ENCODE peak calls at places on chromosome 17, in eight cellular contexts. G is transverse colon, S is gastrocnemius medialis, A is NB4, C is testis, K is A549, U is ovary, L is breast epithelium. Z is an unnamed sample.

GRCh38 chr17:64728041-64728695 is 66.1 kb upstream of the SMURF2 start:
- DNase-seq in G (no peak), S (no peak), A (no peak), C (peak), K (no peak), U (peak), L (no peak), Z (no peak)

GRCh38 chr17:19327039-19327776 is 35.3 kb downstream of the B9D1 start:
- DNase-seq in G (no peak), S (no peak), A (no peak), C (no peak), K (peak), U (no peak), L (peak), Z (no peak)

GRCh38 chr17:58577696-58578095 is 63.3 kb upstream of the MTMR4 start:
- DNase-seq in G (peak), S (no peak), A (peak), C (peak), K (peak), U (peak), L (peak), Z (peak)

GRCh38 chr17:72984925-72985322 is 107.6 kb downstream of the SLC39A11 start:
- DNase-seq in G (no peak), S (no peak), A (no peak), C (no peak), K (no peak), U (no peak), L (no peak), Z (no peak)

GRCh38 chr17:37564252-37564651 is 45.0 kb downstream of the SYNRG start:
- DNase-seq in G (no peak), S (no peak), A (no peak), C (no peak), K (no peak), U (no peak), L (no peak), Z (no peak)

GRCh38 chr17:41528959-41529353 is 848 bp upstream of the KRT19 start:
- DNase-seq in G (peak), S (no peak), A (no peak), C (no peak), K (no peak), U (no peak), L (no peak), Z (no peak)

GRCh38 chr17:31608659-31609254 is 217.3 kb downstream of the RAB11FIP4 start:
- DNase-seq in G (no peak), S (no peak), A (no peak), C (no peak), K (no peak), U (no peak), L (no peak), Z (no peak)

GRCh38 chr17:61314368-61315078 is 85.1 kb upstream of the TBX2 start:
- DNase-seq in G (no peak), S (peak), A (no peak), C (peak), K (no peak), U (peak), L (peak), Z (no peak)

GRCh38 chr17:28392491-28392890 is 13.5 kb downstream of the SLC46A1 start:
- DNase-seq in G (no peak), S (no peak), A (no peak), C (no peak), K (no peak), U (no peak), L (no peak), Z (no peak)

GRCh38 chr17:48614904-48615211 is 234 bp downstream of the HOXB8 start:
- DNase-seq in G (no peak), S (no peak), A (no peak), C (no peak), K (no peak), U (no peak), L (no peak), Z (no peak)

GRCh38 chr17:65441053-65441635 is 120.3 kb downstream of the AXIN2 start:
- DNase-seq in G (no peak), S (no peak), A (no peak), C (no peak), K (no peak), U (no peak), L (no peak), Z (no peak)

GRCh38 chr17:59565959-59566324 is 532 bp downstream of the DHX40 start:
- DNase-seq in G (peak), S (no peak), A (peak), C (peak), K (peak), U (no peak), L (peak), Z (peak)

GRCh38 chr17:57633236-57633635 is 111.9 kb downstream of the CCDC182 start:
- DNase-seq in G (no peak), S (no peak), A (no peak), C (no peak), K (no peak), U (no peak), L (no peak), Z (no peak)

GRCh38 chr17:56297142-56297541 is 143.9 kb downstream of the ANKFN1 start:
- DNase-seq in G (no peak), S (no peak), A (peak), C (no peak), K (no peak), U (no peak), L (no peak), Z (no peak)

GRCh38 chr17:16419074-16419928 is 3.9 kb downstream of the TRPV2 start:
- DNase-seq in G (no peak), S (no peak), A (peak), C (no peak), K (peak), U (no peak), L (no peak), Z (no peak)

GRCh38 chr17:17681187-17681743 is at the start of gene RAI1:
- DNase-seq in G (peak), S (peak), A (peak), C (peak), K (peak), U (peak), L (peak), Z (no peak)

GRCh38 chr17:75898791-75899190 is 2.0 kb upstream of the TRIM65 start:
- DNase-seq in G (no peak), S (no peak), A (no peak), C (no peak), K (no peak), U (peak), L (no peak), Z (no peak)

GRCh38 chr17:75898065-75898464 is 1.3 kb upstream of the TRIM65 start:
- DNase-seq in G (no peak), S (no peak), A (no peak), C (no peak), K (no peak), U (peak), L (no peak), Z (no peak)

GRCh38 chr17:75899353-75899752 is 2.6 kb upstream of the TRIM65 start:
- DNase-seq in G (no peak), S (no peak), A (no peak), C (no peak), K (no peak), U (peak), L (no peak), Z (no peak)

GRCh38 chr17:75896360-75897075 is at the start of gene TRIM65:
- DNase-seq in G (peak), S (peak), A (peak), C (peak), K (peak), U (peak), L (peak), Z (peak)

DNA sequence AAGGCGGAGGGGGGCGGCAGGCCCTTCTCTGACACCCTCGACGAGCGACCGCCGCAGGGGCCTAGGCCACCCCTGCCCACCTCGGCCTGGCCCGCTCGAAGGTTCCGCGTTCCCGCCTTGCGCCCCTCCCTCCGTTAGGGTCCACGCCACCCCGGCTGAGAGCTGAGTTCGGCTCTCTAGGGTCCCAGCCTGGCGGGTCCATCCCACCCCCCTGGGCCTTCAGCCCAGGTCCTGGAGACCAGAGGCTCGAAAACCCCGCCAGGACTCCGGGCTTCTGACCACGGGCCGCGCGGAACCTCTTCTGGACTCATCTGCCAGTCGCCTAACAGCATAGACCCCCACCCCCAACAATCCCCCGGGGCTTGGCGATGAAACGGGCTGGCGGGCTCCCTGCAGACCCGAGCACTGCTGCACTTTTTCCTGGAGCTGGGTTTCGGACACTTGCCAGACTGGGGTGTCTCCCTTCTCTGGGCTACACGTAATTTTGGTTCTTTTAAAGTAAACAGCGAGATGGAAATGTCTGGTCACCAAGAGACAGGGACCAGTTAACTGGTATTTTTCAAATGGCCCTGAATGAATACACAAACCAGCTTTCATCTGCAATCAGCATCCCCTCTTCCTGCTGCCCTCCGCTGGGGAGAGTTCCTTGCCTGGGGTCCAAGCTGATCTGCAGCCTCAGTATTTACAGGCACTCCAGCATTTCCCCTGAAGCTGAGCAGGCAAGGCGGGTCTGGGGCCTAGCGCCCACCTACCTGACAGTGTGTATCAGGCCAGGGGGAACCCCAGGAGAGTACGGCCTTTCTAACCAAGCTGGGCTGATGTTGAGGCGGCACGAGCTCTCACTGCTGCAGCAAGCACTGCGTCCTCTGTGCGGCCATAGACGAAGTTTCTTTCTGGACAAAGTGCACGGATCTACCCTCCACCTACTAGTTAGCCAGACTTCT is 597 bp upstream of the TRIM65 start:
- DNase-seq in G (peak), S (no peak), A (no peak), C (no peak), K (no peak), U (peak), L (no peak), Z (no peak)
- H3K4me3 ChIP-seq in G (peak), S (peak), A (no peak), C (peak), K (peak), U (peak), L (peak), Z (peak)

GRCh38 chr17:76714822-76715461 is 4.2 kb upstream of the MXRA7 start:
- DNase-seq in G (peak), S (peak), A (peak), C (peak), K (no peak), U (peak), L (no peak), Z (peak)

GRCh38 chr17:76715462-76715830 is 4.7 kb upstream of the MXRA7 start:
- DNase-seq in G (no peak), S (no peak), A (no peak), C (no peak), K (no peak), U (no peak), L (no peak), Z (no peak)

GRCh38 chr17:76714336-76714735 is 3.6 kb upstream of the MXRA7 start:
- DNase-seq in G (no peak), S (no peak), A (no peak), C (no peak), K (no peak), U (no peak), L (no peak), Z (no peak)

GRCh38 chr17:76716834-76717205 is 6.1 kb upstream of the MXRA7 start:
- DNase-seq in G (no peak), S (no peak), A (peak), C (no peak), K (no peak), U (peak), L (no peak), Z (peak)

DNA sequence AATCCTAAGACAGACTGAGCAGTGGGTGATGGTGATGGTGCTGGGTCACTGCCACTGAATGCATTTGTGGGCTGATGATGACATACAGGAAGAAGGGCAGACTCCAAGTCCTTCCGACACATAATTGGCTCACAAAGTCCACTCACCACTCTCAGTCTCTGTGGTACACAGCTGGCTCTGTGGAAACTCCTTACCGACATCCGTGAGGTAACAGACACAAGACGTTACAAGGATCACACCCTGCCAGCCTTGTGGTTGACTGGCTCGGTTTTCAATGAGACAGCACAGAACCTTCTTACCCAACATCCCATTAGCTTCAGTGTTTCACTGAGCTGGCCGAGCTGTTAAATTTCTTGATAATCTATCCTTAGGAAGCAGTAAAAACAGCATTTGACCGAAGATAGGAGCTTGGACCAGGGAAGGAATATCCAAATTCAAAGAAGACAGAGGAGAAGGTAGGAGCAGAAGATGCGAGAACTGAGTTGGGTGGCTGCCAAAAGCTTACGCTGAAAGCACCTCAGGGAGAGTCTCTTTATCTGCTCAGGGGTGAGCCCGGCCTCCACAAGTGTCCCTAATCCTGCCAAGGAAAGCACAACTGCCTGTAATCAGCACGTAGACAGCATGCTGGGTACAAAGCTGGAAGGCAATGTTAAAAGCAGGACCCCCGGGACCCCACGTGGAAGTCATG is 5.5 kb upstream of the MXRA7 start:
- DNase-seq in G (no peak), S (peak), A (peak), C (peak), K (no peak), U (no peak), L (peak), Z (peak)
- TF ChIP-seq POLR2A in G (no peak), S (no peak), A (peak), C (no peak), K (no peak), U (no peak), L (no peak), Z (no peak)

DNA sequence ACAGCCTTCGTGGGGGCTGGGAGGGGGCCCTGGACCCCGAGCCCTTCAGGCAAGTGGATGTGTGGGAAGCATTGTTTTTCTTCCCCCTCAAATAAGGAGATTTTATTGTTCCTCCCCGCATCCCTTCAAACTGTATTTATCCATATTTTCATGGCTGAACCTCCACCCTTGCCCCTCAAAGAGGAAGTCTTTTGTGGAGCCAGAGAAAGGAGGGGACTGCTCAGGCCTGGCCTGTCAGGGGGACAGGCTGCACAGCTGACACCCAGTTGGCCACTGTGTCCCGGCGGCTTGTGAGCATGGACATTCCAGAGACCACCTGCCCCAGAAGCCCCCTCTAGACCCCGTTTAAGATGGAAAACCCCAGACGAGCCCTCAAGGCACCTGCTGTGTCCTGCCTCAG is 15.9 kb downstream of the HEXIM2 start:
- DNase-seq in G (no peak), S (no peak), A (peak), C (no peak), K (no peak), U (no peak), L (no peak), Z (no peak)
- H3K4me3 ChIP-seq in G (no peak), S (no peak), A (no peak), C (no peak), K (no peak), U (no peak), L (no peak), Z (no peak)

GRCh38 chr17:70073799-70074198 is 1.2 kb upstream of the KCNJ16 start:
- DNase-seq in G (no peak), S (no peak), A (no peak), C (no peak), K (no peak), U (no peak), L (no peak), Z (no peak)

GRCh38 chr17:70072900-70073299 is 2.1 kb upstream of the KCNJ16 start:
- DNase-seq in G (no peak), S (no peak), A (no peak), C (peak), K (no peak), U (no peak), L (no peak), Z (no peak)

GRCh38 chr17:70074236-70074830 is 692 bp upstream of the KCNJ16 start:
- DNase-seq in G (no peak), S (no peak), A (no peak), C (no peak), K (no peak), U (no peak), L (no peak), Z (no peak)

GRCh38 chr17:70074991-70075390 is at the start of gene KCNJ16:
- DNase-seq in G (peak), S (no peak), A (no peak), C (no peak), K (peak), U (no peak), L (no peak), Z (no peak)

DNA sequence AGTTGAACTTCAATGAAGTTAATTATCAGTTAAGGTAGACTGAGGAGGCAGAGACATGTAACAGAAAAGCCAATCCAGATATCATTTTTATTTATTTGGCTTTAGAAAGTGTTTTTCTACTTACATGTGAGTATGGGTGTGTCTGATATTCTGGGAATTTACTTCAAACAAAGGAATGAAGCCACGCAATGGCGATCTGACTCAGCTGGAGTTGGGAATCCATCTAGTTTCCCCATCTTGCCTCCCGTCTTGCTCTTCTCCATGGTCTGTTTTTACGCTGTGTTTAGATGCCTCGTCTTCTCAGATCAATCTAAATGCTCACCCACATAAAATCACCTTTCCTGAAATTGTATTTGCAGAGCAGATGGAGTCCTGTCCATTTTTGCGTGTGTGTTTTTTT is 1.7 kb upstream of the KCNJ16 start:
- DNase-seq in G (no peak), S (no peak), A (no peak), C (no peak), K (no peak), U (no peak), L (no peak), Z (no peak)
- TF ChIP-seq POLR2A in G (no peak), S (no peak), A (no peak), C (no peak), K (no peak), U (no peak), L (no peak), Z (no peak)

DNA sequence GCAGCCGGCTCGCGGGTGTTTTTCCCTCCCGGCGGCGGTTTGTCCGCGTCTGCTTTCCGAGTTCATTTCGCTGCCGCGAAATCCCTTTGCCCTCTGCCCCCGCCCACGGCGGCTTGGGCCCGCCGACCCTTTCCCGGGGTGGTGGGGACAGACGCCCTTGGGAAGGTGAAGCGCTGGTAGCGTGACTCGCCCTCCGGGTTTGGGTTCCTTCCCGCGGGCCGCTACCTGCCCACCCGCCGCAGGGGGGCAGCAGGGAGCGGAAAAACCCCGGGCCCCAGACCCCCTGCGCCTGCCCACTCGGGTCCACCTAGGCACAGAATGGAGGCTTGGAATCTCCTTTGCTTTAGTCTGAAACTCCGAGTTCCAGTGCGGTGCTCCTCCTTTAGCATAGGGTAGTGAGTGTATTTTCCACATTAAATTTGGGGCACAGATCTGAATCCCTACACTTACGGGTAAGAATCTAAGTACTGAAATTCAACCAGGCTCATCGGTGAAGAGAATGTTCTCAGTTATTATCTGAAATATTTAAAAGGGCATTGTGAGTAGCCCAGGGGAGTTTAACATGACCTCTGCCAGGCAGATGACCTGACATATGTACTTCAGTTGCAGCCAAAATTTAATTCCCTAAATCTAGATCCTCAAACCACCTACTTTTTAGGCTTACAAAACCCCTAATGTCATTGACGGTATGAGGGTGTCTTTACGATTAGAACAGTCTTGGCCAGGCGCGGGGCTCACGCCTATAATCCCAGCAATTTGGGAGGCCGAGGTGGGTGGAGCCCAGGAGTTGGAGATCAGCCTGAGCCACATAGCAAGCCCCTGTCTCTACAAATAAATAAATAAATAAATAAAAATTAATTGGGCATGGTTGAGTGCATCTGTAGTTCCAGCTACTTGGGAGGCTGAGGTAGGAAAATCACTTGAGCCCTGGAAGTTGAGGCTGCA is 1.0 kb downstream of the NME2 start:
- DNase-seq in G (peak), S (peak), A (peak), C (peak), K (peak), U (peak), L (no peak), Z (no peak)
- H3K4me3 ChIP-seq in G (peak), S (peak), A (peak), C (peak), K (peak), U (peak), L (peak), Z (peak)

GRCh38 chr17:82547981-82548380 is 28.4 kb downstream of the FOXK2 start:
- DNase-seq in G (no peak), S (no peak), A (no peak), C (no peak), K (no peak), U (no peak), L (no peak), Z (no peak)

GRCh38 chr17:82548681-82549303 is 29.3 kb downstream of the FOXK2 start:
- DNase-seq in G (peak), S (no peak), A (peak), C (peak), K (no peak), U (no peak), L (no peak), Z (no peak)

GRCh38 chr17:82544431-82545070 is 25.0 kb downstream of the FOXK2 start:
- DNase-seq in G (no peak), S (no peak), A (no peak), C (no peak), K (no peak), U (no peak), L (no peak), Z (no peak)

GRCh38 chr17:82542439-82542838 is 22.9 kb downstream of the FOXK2 start:
- DNase-seq in G (no peak), S (no peak), A (no peak), C (no peak), K (no peak), U (no peak), L (no peak), Z (no peak)

GRCh38 chr17:82545071-82545462 is 25.5 kb downstream of the FOXK2 start:
- DNase-seq in G (no peak), S (no peak), A (no peak), C (peak), K (no peak), U (no peak), L (no peak), Z (no peak)
- TF ChIP-seq POLR2A in G (no peak), S (no peak), A (no peak), C (no peak), K (no peak), U (no peak), L (no peak), Z (no peak)

Z was measured in tibial nerve.